ENCODE peak calls at places on chromosome 1, in five cellular contexts. Z is esophagus muscularis mucosa, L is heart left ventricle, R is right lobe of liver, P is prostate gland. N is an unnamed sample.

GRCh38 chr1:248788327-248788726 is 32.8 kb upstream of the LYPD8 start:
- DNase-seq in P (no peak), Z (peak), L (no peak), R (no peak), N (no peak)

GRCh38 chr1:239250353-239251035 is 135.9 kb upstream of the CHRM3 start:
- DNase-seq in L (no peak), Z (no peak), R (no peak), P (no peak), N (no peak)

GRCh38 chr1:24702511-24703293 is 42.5 kb upstream of the CLIC4 start:
- DNase-seq in L (no peak), Z (no peak), P (no peak), R (no peak), N (no peak)

GRCh38 chr1:219699870-219700269 is 87.0 kb upstream of the ZC3H11B start:
- DNase-seq in R (no peak), L (no peak), Z (no peak), P (no peak), N (no peak)

GRCh38 chr1:3590145-3590768 is 21.1 kb downstream of the MEGF6 start:
- DNase-seq in Z (no peak), L (no peak), P (no peak), R (no peak), N (no peak)

GRCh38 chr1:51308636-51309035 is 21.7 kb downstream of the TTC39A start:
- DNase-seq in P (no peak), L (no peak), R (no peak), Z (no peak), N (peak)

GRCh38 chr1:226277897-226278296 is 31.1 kb downstream of the LIN9 start:
- DNase-seq in L (no peak), Z (no peak), P (no peak), R (no peak), N (no peak)

GRCh38 chr1:172354291-172354940 is 66.1 kb upstream of the C1orf105 start:
- DNase-seq in Z (no peak), R (no peak), P (no peak), L (no peak), N (no peak)

GRCh38 chr1:101161619-101162018 is 75.2 kb upstream of the S1PR1 start:
- DNase-seq in P (no peak), R (no peak), Z (no peak), L (no peak), N (no peak)
- TF ChIP-seq POLR2A in P (no peak), R (no peak), Z (no peak), L (no peak), N (no peak)

DNA sequence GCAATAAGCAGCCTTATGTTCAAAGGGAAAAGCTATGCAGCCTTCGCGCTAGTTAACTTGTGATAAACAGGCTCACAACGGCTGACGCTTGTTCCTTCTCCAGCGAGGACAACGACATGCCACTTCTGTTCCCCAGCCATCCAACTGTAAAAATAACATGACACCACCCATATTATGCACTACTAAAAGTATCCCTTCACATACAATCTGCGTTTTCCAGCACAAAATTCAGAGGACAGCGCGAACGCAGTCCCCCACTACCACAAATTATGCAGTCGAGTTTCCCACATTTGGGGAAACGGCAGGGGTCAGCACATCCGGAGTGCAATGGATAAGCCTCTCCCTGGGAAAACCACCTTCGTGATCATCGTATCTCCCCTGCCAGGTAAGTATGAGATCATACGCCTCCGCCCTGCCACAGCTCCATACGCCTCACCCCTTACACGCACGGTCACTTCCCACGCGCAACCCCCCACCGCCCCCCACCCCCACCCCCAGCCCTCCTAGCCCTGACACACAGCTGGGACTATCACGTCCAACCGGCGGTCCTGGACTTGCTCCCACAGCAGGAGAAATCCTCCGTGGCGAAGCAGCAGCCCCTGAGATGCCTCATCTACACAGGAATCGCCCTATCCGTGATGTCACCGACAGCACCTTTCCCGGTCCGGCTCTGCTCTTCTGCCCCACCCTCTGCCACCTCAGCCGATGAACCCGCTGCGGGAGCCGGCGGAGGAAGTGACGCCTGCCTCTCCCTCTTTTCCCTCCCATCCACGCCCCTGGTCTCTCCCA is 120.8 kb downstream of the PPIAL4G start:
- DNase-seq in L (no peak), R (no peak), Z (no peak), P (no peak), N (no peak)
- TF ChIP-seq POLR2A in L (no peak), R (no peak), Z (no peak), P (no peak), N (no peak)

GRCh38 chr1:189312499-189312898 is 1165.2 kb downstream of the BRINP3 start:
- DNase-seq in P (no peak), L (no peak), R (no peak), Z (no peak), N (no peak)

GRCh38 chr1:189311915-189312314 is 1165.7 kb downstream of the BRINP3 start:
- DNase-seq in L (no peak), P (no peak), Z (no peak), R (no peak), N (no peak)

GRCh38 chr1:189313488-189313887 is 1164.2 kb downstream of the BRINP3 start:
- DNase-seq in R (no peak), L (no peak), P (no peak), Z (no peak), N (no peak)

GRCh38 chr1:189315035-189315927 is 1162.4 kb downstream of the BRINP3 start:
- DNase-seq in R (no peak), P (no peak), Z (no peak), L (no peak), N (no peak)
- TF ChIP-seq POLR2A in R (no peak), P (no peak), Z (no peak), L (no peak), N (no peak)

GRCh38 chr1:21911205-21912001 is 25.7 kb downstream of the HSPG2 start:
- DNase-seq in Z (no peak), L (peak), P (no peak), R (no peak), N (no peak)

GRCh38 chr1:21913258-21913657 is 23.9 kb downstream of the HSPG2 start:
- DNase-seq in R (no peak), L (peak), Z (no peak), P (no peak), N (no peak)

GRCh38 chr1:21913763-21914162 is 23.3 kb downstream of the HSPG2 start:
- DNase-seq in R (no peak), P (no peak), Z (no peak), L (no peak), N (no peak)

GRCh38 chr1:21910528-21911204 is 26.4 kb downstream of the HSPG2 start:
- DNase-seq in Z (no peak), L (peak), R (no peak), P (no peak), N (no peak)

DNA sequence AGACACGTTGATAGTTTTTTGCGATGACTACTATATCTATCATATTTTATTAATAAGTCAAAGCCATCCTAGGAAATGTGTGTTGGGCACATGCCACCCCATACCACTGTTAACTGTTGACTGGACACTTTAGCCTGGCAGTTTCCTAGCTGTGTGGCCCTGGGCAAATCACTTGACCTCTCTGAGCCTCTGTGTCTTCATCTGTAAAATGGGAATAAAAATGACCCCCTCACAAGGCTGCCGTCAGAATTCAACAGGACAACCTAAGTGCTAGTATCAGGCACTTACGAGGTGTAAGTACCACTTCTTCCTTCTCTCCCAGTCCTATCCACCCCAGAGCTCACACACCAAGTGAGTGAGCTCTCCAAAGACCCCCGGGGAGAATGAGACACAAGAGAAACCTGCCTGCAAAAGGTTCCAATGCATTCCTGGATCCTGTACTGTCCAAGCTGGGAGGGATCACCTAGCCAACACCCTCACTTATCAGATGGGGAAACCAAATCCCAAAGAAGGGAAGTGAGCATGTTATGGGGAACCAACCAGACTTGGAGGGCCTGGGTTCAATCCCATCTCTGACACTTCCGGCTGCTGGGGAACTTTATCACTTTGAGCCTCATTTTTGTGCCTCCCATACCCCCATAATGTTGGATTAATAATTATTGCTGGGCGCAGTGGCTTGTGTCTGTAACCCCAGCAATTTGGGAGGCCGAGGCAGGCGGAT is 24.9 kb downstream of the HSPG2 start:
- DNase-seq in L (peak), Z (no peak), P (no peak), R (no peak), N (no peak)
- TF ChIP-seq POLR2A in L (no peak), Z (no peak), P (no peak), R (no peak), N (no peak)

GRCh38 chr1:8019229-8019620 is 6.9 kb downstream of the ERRFI1 start:
- DNase-seq in Z (no peak), P (no peak), R (no peak), L (no peak), N (no peak)
- TF ChIP-seq POLR2A in Z (no peak), P (no peak), R (no peak), L (no peak), N (no peak)